ENCODE peak calls at places on chromosomes 6 and 20, in six cellular contexts. R is Caco-2; T is HFF-Myc; M is CD8-positive, alpha-beta T cell; S is CD14-positive monocyte; A is SK-N-SH. B is an unnamed sample.

GRCh38 chr6:3571836-3572235 is 115.0 kb upstream of the SLC22A23 start:
- DNase-seq in R (no peak), T (no peak), M (no peak), S (no peak), A (no peak), B (no peak)

GRCh38 chr20:6863355-6863754 is 95.9 kb downstream of the BMP2 start:
- DNase-seq in R (no peak), T (no peak), M (no peak), S (no peak), A (no peak), B (no peak)

GRCh38 chr6:14665827-14666724 is 548.5 kb downstream of the CD83 start:
- DNase-seq in R (no peak), T (peak), M (no peak), S (peak), A (no peak), B (no peak)

GRCh38 chr6:137025786-137026730 is 18.7 kb downstream of the IL20RA start:
- DNase-seq in R (no peak), T (no peak), M (no peak), S (no peak), A (no peak), B (no peak)

GRCh38 chr6:170205534-170206316 is 85.2 kb downstream of the DLL1 start:
- DNase-seq in R (no peak), T (no peak), M (no peak), S (no peak), A (no peak), B (no peak)

GRCh38 chr20:3141757-3142156 is 17.9 kb downstream of the FASTKD5 start:
- DNase-seq in R (no peak), T (no peak), M (no peak), S (no peak), A (no peak), B (no peak)

GRCh38 chr6:161242779-161243693 is 30.8 kb downstream of the AGPAT4 start:
- DNase-seq in R (no peak), T (no peak), M (peak), S (peak), A (no peak), B (no peak)

GRCh38 chr6:28340310-28340709 is 4.4 kb upstream of the ZSCAN31 start:
- DNase-seq in R (no peak), T (no peak), M (no peak), S (no peak), A (no peak), B (no peak)

GRCh38 chr6:147506704-147507114 is 1.8 kb upstream of the SAMD5 start:
- DNase-seq in R (peak), T (no peak), M (no peak), S (no peak), A (peak), B (no peak)

GRCh38 chr6:26550250-26550993 is 12.3 kb downstream of the HMGN4 start:
- DNase-seq in R (peak), T (no peak), M (no peak), S (no peak), A (peak), B (no peak)

GRCh38 chr6:73969982-73970960 is 274.3 kb downstream of the CD109 start:
- DNase-seq in R (peak), T (no peak), M (no peak), S (no peak), A (peak), B (no peak)

GRCh38 chr6:50819527-50819905 is 845 bp downstream of the TFAP2B start:
- DNase-seq in R (no peak), T (no peak), M (no peak), S (no peak), A (no peak), B (no peak)

GRCh38 chr20:50187403-50188051 is 3.1 kb upstream of the CEBPB start:
- DNase-seq in R (peak), T (no peak), M (no peak), S (peak), A (no peak), B (no peak)

GRCh38 chr6:169029861-169030260 is 223.8 kb downstream of the THBS2 start:
- DNase-seq in R (no peak), T (no peak), M (no peak), S (no peak), A (peak), B (no peak)

GRCh38 chr20:53642196-53643030 is 48.8 kb upstream of the ZNF217 start:
- DNase-seq in R (peak), T (no peak), M (peak), S (no peak), A (no peak), B (no peak)

GRCh38 chr20:13610205-13610604 is 28.5 kb downstream of the TASP1 start:
- DNase-seq in R (peak), T (no peak), M (no peak), S (no peak), A (peak), B (no peak)

GRCh38 chr20:57849126-57849867 is 139.5 kb upstream of the PMEPA1 start:
- DNase-seq in R (no peak), T (no peak), M (no peak), S (no peak), A (no peak), B (no peak)

GRCh38 chr6:90298459-90299053 is 1.9 kb upstream of the BACH2 start:
- DNase-seq in R (no peak), T (no peak), M (no peak), S (no peak), A (no peak), B (no peak)

GRCh38 chr6:140956567-140957306 is 1176.0 kb upstream of the GJE1 start:
- DNase-seq in R (no peak), T (peak), M (no peak), S (no peak), A (no peak), B (no peak)

GRCh38 chr6:28537065-28537464 is 11.4 kb downstream of the GPX5 start:
- DNase-seq in R (no peak), T (no peak), M (no peak), S (no peak), A (peak), B (no peak)

GRCh38 chr20:36002855-36003254 is 34.5 kb downstream of the CNBD2 start:
- DNase-seq in R (no peak), T (no peak), M (no peak), S (no peak), A (no peak), B (no peak)

DNA sequence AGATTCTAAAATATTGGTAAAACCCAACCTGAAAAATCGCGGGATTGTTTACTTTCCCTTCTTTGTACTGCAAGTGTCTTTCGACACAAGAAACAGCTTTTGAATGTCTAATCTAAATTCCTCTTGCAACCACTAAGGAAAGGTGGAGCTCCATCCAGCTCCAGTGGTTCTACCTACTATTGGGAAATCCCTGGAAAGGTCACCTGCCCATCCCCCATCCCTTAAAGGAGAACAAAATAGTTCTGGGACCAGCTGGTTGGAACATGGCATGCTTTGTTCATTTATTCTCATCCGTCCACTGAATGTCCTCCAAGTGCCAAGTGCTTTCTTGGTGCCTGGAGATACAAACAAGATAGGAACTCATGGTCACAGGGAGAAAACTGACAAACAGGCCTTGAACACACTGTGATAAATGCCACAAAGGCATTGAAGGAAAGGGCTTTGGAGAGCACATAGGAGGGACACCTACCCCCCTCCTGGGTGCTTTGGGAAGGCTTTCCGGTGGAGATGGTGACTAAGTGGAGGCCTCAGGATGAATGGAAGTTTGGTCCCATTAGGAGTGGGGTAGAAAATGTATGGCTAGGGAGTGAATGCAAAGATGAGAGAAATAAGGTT is 2.3 kb upstream of the CITED2 start:
- DNase-seq in R (peak), T (no peak), M (no peak), S (no peak), A (no peak), B (no peak)
- TF ChIP-seq CTCF in R (peak), T (no peak), M (no peak), S (no peak), A (no peak), B (no peak)

DNA sequence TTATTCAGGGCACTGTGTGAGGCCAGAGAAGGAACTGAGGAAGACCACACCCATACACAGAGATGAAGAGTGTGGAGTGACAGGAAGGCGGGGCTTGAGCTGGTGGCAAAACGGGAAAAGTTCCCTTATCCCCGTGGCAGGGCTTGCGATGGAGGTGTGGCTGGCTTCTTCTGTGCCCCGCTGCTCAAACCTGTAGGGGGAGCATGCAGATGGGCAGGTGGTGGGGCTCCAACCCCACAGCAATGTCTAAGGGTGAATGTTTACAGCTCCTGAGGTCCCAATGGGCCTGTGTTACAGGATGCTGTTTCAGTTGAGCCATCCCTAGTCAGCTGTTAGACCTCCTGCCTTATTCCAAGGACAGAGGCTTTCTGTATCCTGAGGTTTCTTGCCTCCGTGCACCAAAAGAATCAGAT is 105.9 kb downstream of the LY86 start:
- DNase-seq in R (no peak), T (no peak), M (no peak), S (no peak), A (no peak), B (no peak)
- TF ChIP-seq CTCF in R (no peak), T (no peak), M (no peak), S (peak), A (no peak), B (no peak)

GRCh38 chr20:19713851-19714716 is 44.0 kb upstream of the RIN2 start:
- DNase-seq in R (peak), T (no peak), M (no peak), S (no peak), A (no peak), B (no peak)

GRCh38 chr20:19710336-19710721 is 47.7 kb upstream of the RIN2 start:
- DNase-seq in R (peak), T (no peak), M (no peak), S (no peak), A (no peak), B (no peak)

GRCh38 chr20:19711126-19711525 is 46.9 kb upstream of the RIN2 start:
- DNase-seq in R (no peak), T (no peak), M (no peak), S (no peak), A (no peak), B (no peak)

GRCh38 chr20:19709635-19710335 is 48.3 kb upstream of the RIN2 start:
- DNase-seq in R (no peak), T (no peak), M (no peak), S (no peak), A (no peak), B (no peak)

GRCh38 chr20:19712737-19713260 is 45.3 kb upstream of the RIN2 start:
- DNase-seq in R (no peak), T (no peak), M (no peak), S (no peak), A (no peak), B (no peak)
- TF ChIP-seq CTCF in R (no peak), T (no peak), M (no peak), S (no peak), A (no peak), B (no peak)

GRCh38 chr6:53258076-53258773 is 90.5 kb downstream of the ELOVL5 start:
- DNase-seq in R (no peak), T (no peak), M (no peak), S (no peak), A (no peak), B (no peak)
- TF ChIP-seq CTCF in R (no peak), T (no peak), M (no peak), S (no peak), A (no peak), B (no peak)

GRCh38 chr6:4677011-4677750 is 99.0 kb upstream of the CDYL start:
- DNase-seq in R (no peak), T (no peak), M (no peak), S (no peak), A (no peak), B (no peak)
- TF ChIP-seq CTCF in R (no peak), T (no peak), M (no peak), S (no peak), A (no peak), B (no peak)

GRCh38 chr6:100503043-100503442 is 38.3 kb upstream of the SIM1 start:
- DNase-seq in R (no peak), T (no peak), M (no peak), S (no peak), A (no peak), B (no peak)

GRCh38 chr6:100506651-100507050 is 41.9 kb upstream of the SIM1 start:
- DNase-seq in R (no peak), T (no peak), M (no peak), S (no peak), A (no peak), B (no peak)

GRCh38 chr6:100509101-100509500 is 44.4 kb upstream of the SIM1 start:
- DNase-seq in R (no peak), T (no peak), M (no peak), S (no peak), A (no peak), B (no peak)

GRCh38 chr6:100504786-100505737 is 40.3 kb upstream of the SIM1 start:
- DNase-seq in R (no peak), T (peak), M (no peak), S (no peak), A (no peak), B (no peak)
- TF ChIP-seq CTCF in R (no peak), T (no peak), M (no peak), S (no peak), A (no peak), B (peak)

GRCh38 chr6:166221040-166221439 is 53.4 kb upstream of the TBXT start:
- DNase-seq in R (no peak), T (no peak), M (peak), S (no peak), A (no peak), B (no peak)
- TF ChIP-seq CTCF in R (no peak), T (no peak), M (no peak), S (no peak), A (no peak), B (no peak)

DNA sequence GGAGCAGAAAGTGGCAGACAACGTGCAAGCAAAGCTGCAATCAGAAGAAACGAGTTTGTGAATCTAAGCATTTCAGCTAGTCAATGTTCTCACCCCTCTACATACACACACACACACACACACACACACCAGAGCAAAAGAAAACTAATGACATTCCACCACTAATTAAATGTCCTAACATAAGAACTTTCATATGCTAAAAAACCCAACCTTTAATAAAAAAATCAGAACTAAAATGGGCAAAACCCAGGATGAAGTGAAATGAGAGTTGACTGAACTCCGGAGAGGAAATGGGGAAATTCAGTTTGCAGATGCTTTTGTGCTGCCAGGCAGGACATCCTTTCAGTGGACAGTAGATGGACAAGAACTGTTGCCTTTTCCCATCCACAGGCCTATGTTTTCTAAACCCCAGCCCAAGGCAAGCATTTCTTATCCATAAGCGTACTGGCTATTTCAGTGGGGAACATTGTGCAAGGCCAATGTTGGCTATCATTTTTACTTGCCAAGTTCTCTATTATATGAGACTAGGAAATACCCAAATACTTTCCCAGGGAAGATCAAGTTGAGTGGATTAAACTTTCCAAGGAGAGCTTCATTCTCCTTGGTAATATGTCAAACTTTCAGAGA is 27.2 kb downstream of the RIN2 start:
- DNase-seq in R (no peak), T (no peak), M (no peak), S (no peak), A (no peak), B (no peak)
- TF ChIP-seq CTCF in R (no peak), T (no peak), M (peak), S (peak), A (no peak), B (no peak)